ENCODE peak calls at places on chromosome 2, in seven cellular contexts. One of them, this sample, is unnamed.

GRCh38 chr2:37648316-37649011 is 23.0 kb downstream of the CDC42EP3 start:
- DNase-seq in gastrocnemius medialis: peak; percentile 93
- DNase-seq in cardiac muscle cell: no peak
- DNase-seq in transverse colon: peak; percentile 62
- DNase-seq in thoracic aorta: no peak
- DNase-seq in stomach: peak; percentile 43
- DNase-seq in breast epithelium: no peak
- DNase-seq in this sample: peak; percentile 22

GRCh38 chr2:170202437-170202836 is 24.5 kb downstream of the MYO3B start:
- DNase-seq in gastrocnemius medialis: no peak
- DNase-seq in cardiac muscle cell: no peak
- DNase-seq in transverse colon: no peak
- DNase-seq in thoracic aorta: no peak
- DNase-seq in stomach: no peak
- DNase-seq in breast epithelium: no peak
- DNase-seq in this sample: no peak

GRCh38 chr2:98438190-98439133 is 6.2 kb upstream of the INPP4A start:
- DNase-seq in gastrocnemius medialis: no peak
- DNase-seq in cardiac muscle cell: no peak
- DNase-seq in transverse colon: no peak
- DNase-seq in thoracic aorta: no peak
- DNase-seq in stomach: no peak
- DNase-seq in breast epithelium: no peak
- DNase-seq in this sample: no peak

GRCh38 chr2:31296641-31297287 is 62.8 kb downstream of the EHD3 start:
- DNase-seq in gastrocnemius medialis: no peak
- DNase-seq in cardiac muscle cell: no peak
- DNase-seq in transverse colon: no peak
- DNase-seq in thoracic aorta: no peak
- DNase-seq in stomach: no peak
- DNase-seq in breast epithelium: no peak
- DNase-seq in this sample: no peak

GRCh38 chr2:227466887-227467285 is 5.1 kb upstream of the AGFG1 start:
- DNase-seq in gastrocnemius medialis: no peak
- DNase-seq in cardiac muscle cell: no peak
- DNase-seq in transverse colon: no peak
- DNase-seq in thoracic aorta: no peak
- DNase-seq in stomach: no peak
- DNase-seq in breast epithelium: no peak
- DNase-seq in this sample: no peak

GRCh38 chr2:160816916-160817315 is 323.3 kb upstream of the RBMS1 start:
- DNase-seq in gastrocnemius medialis: no peak
- DNase-seq in cardiac muscle cell: no peak
- DNase-seq in transverse colon: no peak
- DNase-seq in thoracic aorta: no peak
- DNase-seq in stomach: no peak
- DNase-seq in breast epithelium: no peak
- DNase-seq in this sample: peak; percentile 22

GRCh38 chr2:136032192-136032591 is 46.8 kb upstream of the DARS1 start:
- DNase-seq in gastrocnemius medialis: no peak
- DNase-seq in cardiac muscle cell: no peak
- DNase-seq in transverse colon: no peak
- DNase-seq in thoracic aorta: no peak
- DNase-seq in stomach: no peak
- DNase-seq in breast epithelium: no peak
- DNase-seq in this sample: no peak

GRCh38 chr2:46913471-46914381 is 1.9 kb downstream of the MCFD2 start:
- DNase-seq in gastrocnemius medialis: peak; percentile 57
- DNase-seq in cardiac muscle cell: no peak
- DNase-seq in transverse colon: peak; percentile 32
- DNase-seq in thoracic aorta: no peak
- DNase-seq in stomach: peak; percentile 38
- DNase-seq in breast epithelium: peak; percentile 35
- DNase-seq in this sample: peak; percentile 67

GRCh38 chr2:240960309-240960962 is 38.0 kb upstream of the SNED1 start:
- DNase-seq in gastrocnemius medialis: no peak
- DNase-seq in cardiac muscle cell: peak; percentile 19
- DNase-seq in transverse colon: no peak
- DNase-seq in thoracic aorta: no peak
- DNase-seq in stomach: peak; percentile 65
- DNase-seq in breast epithelium: peak; percentile 34
- DNase-seq in this sample: no peak

GRCh38 chr2:112623913-112624777 is 21.6 kb upstream of the SLC20A1 start:
- DNase-seq in gastrocnemius medialis: no peak
- DNase-seq in cardiac muscle cell: no peak
- DNase-seq in transverse colon: peak; percentile 70
- DNase-seq in thoracic aorta: no peak
- DNase-seq in stomach: peak; percentile 63
- DNase-seq in breast epithelium: no peak
- DNase-seq in this sample: peak; percentile 55

GRCh38 chr2:1979569-1979968 is 235.3 kb upstream of the PXDN start:
- DNase-seq in gastrocnemius medialis: no peak
- DNase-seq in cardiac muscle cell: no peak
- DNase-seq in transverse colon: no peak
- DNase-seq in thoracic aorta: no peak
- DNase-seq in stomach: no peak
- DNase-seq in breast epithelium: no peak
- DNase-seq in this sample: no peak

GRCh38 chr2:219661955-219662395 is 34.5 kb downstream of the SLC4A3 start:
- DNase-seq in gastrocnemius medialis: no peak
- DNase-seq in cardiac muscle cell: no peak
- DNase-seq in transverse colon: no peak
- DNase-seq in thoracic aorta: no peak
- DNase-seq in stomach: no peak
- DNase-seq in breast epithelium: no peak
- DNase-seq in this sample: no peak

GRCh38 chr2:198638579-198638978 is 819.2 kb downstream of the SATB2 start:
- DNase-seq in gastrocnemius medialis: no peak
- DNase-seq in cardiac muscle cell: no peak
- DNase-seq in transverse colon: no peak
- DNase-seq in thoracic aorta: no peak
- DNase-seq in stomach: no peak
- DNase-seq in breast epithelium: no peak
- DNase-seq in this sample: no peak

GRCh38 chr2:220011859-220012258 is 384.4 kb downstream of the SLC4A3 start:
- DNase-seq in gastrocnemius medialis: no peak
- DNase-seq in cardiac muscle cell: no peak
- DNase-seq in transverse colon: no peak
- DNase-seq in thoracic aorta: no peak
- DNase-seq in stomach: no peak
- DNase-seq in breast epithelium: no peak
- DNase-seq in this sample: no peak

GRCh38 chr2:102187191-102188150 is 648 bp downstream of the IL1RL2 start:
- DNase-seq in gastrocnemius medialis: peak; percentile 41
- DNase-seq in cardiac muscle cell: no peak
- DNase-seq in transverse colon: peak; percentile 53
- DNase-seq in thoracic aorta: peak; percentile 15
- DNase-seq in stomach: peak; percentile 49
- DNase-seq in breast epithelium: no peak
- DNase-seq in this sample: no peak

GRCh38 chr2:44358498-44358897 is 2.8 kb downstream of the PREPL start:
- DNase-seq in gastrocnemius medialis: peak; percentile 76
- DNase-seq in cardiac muscle cell: no peak
- DNase-seq in transverse colon: peak; percentile 59
- DNase-seq in thoracic aorta: no peak
- DNase-seq in stomach: peak; percentile 72
- DNase-seq in breast epithelium: peak; percentile 59
- DNase-seq in this sample: peak; percentile 79

GRCh38 chr2:12120281-12121150 is 374.1 kb downstream of the LPIN1 start:
- DNase-seq in gastrocnemius medialis: no peak
- DNase-seq in cardiac muscle cell: no peak
- DNase-seq in transverse colon: no peak
- DNase-seq in thoracic aorta: no peak
- DNase-seq in stomach: no peak
- DNase-seq in breast epithelium: no peak
- DNase-seq in this sample: no peak

GRCh38 chr2:170887496-170888265 is 41.4 kb upstream of the GORASP2 start:
- DNase-seq in gastrocnemius medialis: no peak
- DNase-seq in cardiac muscle cell: no peak
- DNase-seq in transverse colon: no peak
- DNase-seq in thoracic aorta: no peak
- DNase-seq in stomach: no peak
- DNase-seq in breast epithelium: no peak
- DNase-seq in this sample: no peak

GRCh38 chr2:221999702-222000101 is 299.1 kb downstream of the PAX3 start:
- DNase-seq in gastrocnemius medialis: no peak
- DNase-seq in cardiac muscle cell: no peak
- DNase-seq in transverse colon: no peak
- DNase-seq in thoracic aorta: no peak
- DNase-seq in stomach: no peak
- DNase-seq in breast epithelium: no peak
- DNase-seq in this sample: no peak

GRCh38 chr2:3480352-3481010 is 38.9 kb downstream of the ADI1 start:
- DNase-seq in gastrocnemius medialis: no peak
- DNase-seq in cardiac muscle cell: no peak
- DNase-seq in transverse colon: peak; percentile 93
- DNase-seq in thoracic aorta: no peak
- DNase-seq in stomach: peak; percentile 78
- DNase-seq in breast epithelium: no peak
- DNase-seq in this sample: peak; percentile 97

GRCh38 chr2:234493117-234493516 is 3.8 kb downstream of the ARL4C start:
- DNase-seq in gastrocnemius medialis: no peak
- DNase-seq in cardiac muscle cell: no peak
- DNase-seq in transverse colon: no peak
- DNase-seq in thoracic aorta: no peak
- DNase-seq in stomach: no peak
- DNase-seq in breast epithelium: no peak
- DNase-seq in this sample: no peak
- H3K4me3 ChIP-seq in gastrocnemius medialis: no peak overlapping the region
- H3K4me3 ChIP-seq in cardiac muscle cell: peak overlapping the region; percentile 50
- H3K4me3 ChIP-seq in transverse colon: peak overlapping the region; percentile 74
- H3K4me3 ChIP-seq in thoracic aorta: peak overlapping the region; percentile 70
- H3K4me3 ChIP-seq in stomach: peak overlapping the region; percentile 68
- H3K4me3 ChIP-seq in breast epithelium: peak overlapping the region; percentile 85
- H3K4me3 ChIP-seq in this sample: peak overlapping the region; percentile 26

GRCh38 chr2:232520489-232520888 is 301 bp downstream of the PRSS56 start:
- DNase-seq in gastrocnemius medialis: no peak
- DNase-seq in cardiac muscle cell: no peak
- DNase-seq in transverse colon: no peak
- DNase-seq in thoracic aorta: no peak
- DNase-seq in stomach: no peak
- DNase-seq in breast epithelium: no peak
- DNase-seq in this sample: no peak

GRCh38 chr2:232522014-232522854 is 2.0 kb downstream of the PRSS56 start:
- DNase-seq in gastrocnemius medialis: peak; percentile 44
- DNase-seq in cardiac muscle cell: peak; percentile 68
- DNase-seq in transverse colon: peak; percentile 57
- DNase-seq in thoracic aorta: no peak
- DNase-seq in stomach: peak; percentile 66
- DNase-seq in breast epithelium: no peak
- DNase-seq in this sample: peak; percentile 21

GRCh38 chr2:232521524-232521923 is 1.3 kb downstream of the PRSS56 start:
- DNase-seq in gastrocnemius medialis: no peak
- DNase-seq in cardiac muscle cell: no peak
- DNase-seq in transverse colon: no peak
- DNase-seq in thoracic aorta: no peak
- DNase-seq in stomach: no peak
- DNase-seq in breast epithelium: no peak
- DNase-seq in this sample: no peak

GRCh38 chr2:232520088-232520487 is at the start of gene PRSS56:
- DNase-seq in gastrocnemius medialis: no peak
- DNase-seq in cardiac muscle cell: no peak
- DNase-seq in transverse colon: no peak
- DNase-seq in thoracic aorta: no peak
- DNase-seq in stomach: no peak
- DNase-seq in breast epithelium: no peak
- DNase-seq in this sample: no peak

GRCh38 chr2:232521098-232521497 is 910 bp downstream of the PRSS56 start:
- DNase-seq in gastrocnemius medialis: no peak
- DNase-seq in cardiac muscle cell: no peak
- DNase-seq in transverse colon: no peak
- DNase-seq in thoracic aorta: no peak
- DNase-seq in stomach: no peak
- DNase-seq in breast epithelium: no peak
- DNase-seq in this sample: no peak
- H3K27me3 ChIP-seq in gastrocnemius medialis: no peaks in the 10 kb centered on the region
- H3K27me3 ChIP-seq in cardiac muscle cell: peaks cover 61% of the 10 kb centered on the region
- H3K27me3 ChIP-seq in transverse colon: peaks cover 71% of the 10 kb centered on the region
- H3K27me3 ChIP-seq in thoracic aorta: peaks cover 17% of the 10 kb centered on the region
- H3K27me3 ChIP-seq in stomach: peaks cover 63% of the 10 kb centered on the region
- H3K27me3 ChIP-seq in breast epithelium: peaks cover 67% of the 10 kb centered on the region
- H3K27me3 ChIP-seq in this sample: peaks cover 15% of the 10 kb centered on the region

GRCh38 chr2:238811765-238812164 is 36.1 kb upstream of the TWIST2 start:
- DNase-seq in gastrocnemius medialis: no peak
- DNase-seq in cardiac muscle cell: no peak
- DNase-seq in transverse colon: no peak
- DNase-seq in thoracic aorta: no peak
- DNase-seq in stomach: no peak
- DNase-seq in breast epithelium: no peak
- DNase-seq in this sample: no peak
- H3K27ac ChIP-seq in gastrocnemius medialis: no peak overlapping the region
- H3K27ac ChIP-seq in cardiac muscle cell: no peak overlapping the region
- H3K27ac ChIP-seq in transverse colon: no peak overlapping the region
- H3K27ac ChIP-seq in thoracic aorta: no peak overlapping the region
- H3K27ac ChIP-seq in stomach: no peak overlapping the region
- H3K27ac ChIP-seq in breast epithelium: peak overlapping the region; percentile 74
- H3K27ac ChIP-seq in this sample: no peak overlapping the region

DNA sequence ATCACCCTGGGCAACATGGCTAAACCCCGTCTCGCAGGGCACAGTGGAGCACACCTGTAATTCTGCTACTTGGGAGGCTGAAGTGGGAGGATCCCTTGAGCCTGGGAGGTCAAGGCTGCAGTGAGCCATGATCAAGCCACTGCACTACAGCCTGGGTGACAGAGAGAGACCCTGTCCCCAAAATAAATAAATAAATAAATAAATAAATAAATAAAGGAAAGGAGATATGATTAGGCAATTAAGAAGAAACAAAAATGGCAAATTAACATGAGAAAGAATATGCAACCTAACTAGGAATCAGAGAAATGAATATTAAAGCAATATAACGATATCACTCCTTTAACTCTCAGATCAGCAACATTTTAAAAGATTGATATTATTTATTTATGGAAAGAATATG is 92.3 kb downstream of the C1D start:
- DNase-seq in gastrocnemius medialis: no peak
- DNase-seq in cardiac muscle cell: no peak
- DNase-seq in transverse colon: no peak
- DNase-seq in thoracic aorta: no peak
- DNase-seq in stomach: no peak
- DNase-seq in breast epithelium: no peak
- DNase-seq in this sample: no peak
- H3K4me3 ChIP-seq in gastrocnemius medialis: no peak overlapping the region
- H3K4me3 ChIP-seq in cardiac muscle cell: no peak overlapping the region
- H3K4me3 ChIP-seq in transverse colon: no peak overlapping the region
- H3K4me3 ChIP-seq in thoracic aorta: no peak overlapping the region
- H3K4me3 ChIP-seq in stomach: no peak overlapping the region
- H3K4me3 ChIP-seq in breast epithelium: no peak overlapping the region
- H3K4me3 ChIP-seq in this sample: no peak overlapping the region